ENCODE peak calls at places on chromosomes 11 and 22, in eight cellular contexts. U is IMR-90, F is A549, X is HCT116, T is HepG2, Q is stomach, A is brain microvascular endothelial cell, Y is OCI-LY7. L is an unnamed sample.

GRCh38 chr11:34002420-34002819 is 49.1 kb upstream of the CAPRIN1 start:
- DNase-seq in Q (peak; percentile 57), T (no peak), U (no peak), X (no peak), F (no peak), A (no peak), Y (no peak), L (no peak)

GRCh38 chr11:104129138-104129537 is 34.8 kb downstream of the PDGFD start:
- DNase-seq in U (no peak), Q (no peak), Y (no peak), F (no peak), A (no peak), T (no peak), X (no peak), L (no peak)

GRCh38 chr11:104127828-104128227 is 36.1 kb downstream of the PDGFD start:
- DNase-seq in T (no peak), A (peak; percentile 55), Q (no peak), Y (no peak), X (no peak), F (no peak), U (peak; percentile 75), L (peak; percentile 55)

GRCh38 chr11:132895340-132895739 is 637.0 kb downstream of the OPCML start:
- DNase-seq in X (no peak), A (peak; percentile 97), F (no peak), U (peak; percentile 96), Q (no peak), T (no peak), Y (no peak), L (peak; percentile 80)

GRCh38 chr11:126139541-126140091 is 71.8 kb downstream of the RPUSD4 start:
- DNase-seq in T (no peak), Q (no peak), Y (no peak), A (no peak), X (no peak), U (peak; percentile 53), F (no peak), L (no peak)

GRCh38 chr22:47395481-47395880 is 633.0 kb downstream of the TBC1D22A start:
- DNase-seq in F (peak; percentile 16), X (no peak), A (peak; percentile 34), Q (no peak), Y (no peak), T (no peak), U (peak; percentile 2), L (peak; percentile 74)

GRCh38 chr22:17965538-17966402 is 58.6 kb downstream of the MICAL3 start:
- DNase-seq in U (no peak), F (no peak), Q (no peak), Y (no peak), A (no peak), T (no peak), X (no peak), L (no peak)

GRCh38 chr11:110121204-110121603 is 28.0 kb downstream of the ZC3H12C start:
- DNase-seq in Q (no peak), X (no peak), U (peak; percentile 81), Y (no peak), T (no peak), A (peak; percentile 70), F (no peak), L (no peak)

GRCh38 chr11:124207102-124207792 is 24.1 kb downstream of the OR10D3 start:
- DNase-seq in T (no peak), F (no peak), X (no peak), A (no peak), U (no peak), Y (no peak), Q (no peak), L (no peak)

GRCh38 chr22:49790912-49791311 is 36.8 kb downstream of the BRD1 start:
- DNase-seq in Y (no peak), U (no peak), X (no peak), A (no peak), T (no peak), F (no peak), Q (no peak), L (no peak)

GRCh38 chr11:20980736-20981135 is 311.4 kb downstream of the NELL1 start:
- DNase-seq in Y (no peak), F (no peak), A (no peak), X (no peak), T (no peak), U (no peak), Q (no peak), L (no peak)

GRCh38 chr11:82631722-82632630 is 101.7 kb downstream of the FAM181B start:
- DNase-seq in Q (no peak), A (no peak), U (peak; percentile 2), T (no peak), F (no peak), X (no peak), Y (no peak), L (no peak)

GRCh38 chr11:93238956-93239355 is 41.2 kb upstream of the SLC36A4 start:
- DNase-seq in U (no peak), F (no peak), Q (no peak), T (no peak), Y (no peak), A (no peak), X (no peak), L (no peak)

GRCh38 chr22:23273445-23274145 is 93.3 kb downstream of the BCR start:
- DNase-seq in Y (no peak), Q (no peak), U (no peak), T (no peak), A (no peak), X (no peak), F (no peak), L (no peak)

GRCh38 chr22:38828616-38829205 is 15.1 kb downstream of the NPTXR start:
- DNase-seq in F (no peak), T (no peak), U (no peak), A (no peak), X (no peak), Q (no peak), Y (no peak), L (peak; percentile 58)

GRCh38 chr11:78319453-78319955 is 98.1 kb downstream of the GAB2 start:
- DNase-seq in X (no peak), Y (no peak), U (peak; percentile 69), F (no peak), A (peak; percentile 18), Q (no peak), T (no peak), L (peak; percentile 56)

GRCh38 chr11:35751664-35752061 is 89.1 kb downstream of the TRIM44 start:
- DNase-seq in Q (no peak), T (no peak), U (no peak), A (no peak), X (no peak), F (no peak), Y (no peak), L (peak; percentile 3)

GRCh38 chr22:47854680-47855079 is 1092.2 kb downstream of the TBC1D22A start:
- DNase-seq in A (no peak), X (no peak), T (no peak), Q (no peak), U (no peak), Y (no peak), F (no peak), L (no peak)

GRCh38 chr11:10298342-10298741 is 4.3 kb upstream of the SBF2 start:
- DNase-seq in Q (no peak), T (peak; percentile 42), U (peak; percentile 98), F (peak; percentile 36), X (no peak), Y (no peak), A (peak; percentile 94), L (peak; percentile 94)

GRCh38 chr11:35618497-35619029 is 303 bp downstream of the FJX1 start:
- DNase-seq in X (no peak), F (no peak), A (no peak), Y (no peak), U (peak; percentile 51), T (no peak), Q (no peak), L (peak; percentile 92)

GRCh38 chr22:35269630-35270029 is 12.3 kb downstream of the HMGXB4 start:
- DNase-seq in X (no peak), Q (no peak), F (no peak), Y (no peak), T (no peak), A (no peak), U (no peak), L (no peak)

GRCh38 chr22:35266277-35266676 is 9.0 kb downstream of the HMGXB4 start:
- DNase-seq in A (no peak), U (no peak), F (no peak), T (no peak), Q (no peak), X (no peak), Y (no peak), L (no peak)

GRCh38 chr22:35264986-35265385 is 7.7 kb downstream of the HMGXB4 start:
- DNase-seq in F (no peak), U (no peak), X (no peak), Y (no peak), T (no peak), A (no peak), Q (no peak), L (no peak)
- TF ChIP-seq CTCF in F (no peak), U (no peak), X (no peak), Y (no peak), T (no peak), A (no peak), Q (no peak), L (no peak)

GRCh38 chr11:47187723-47188122 is 1.5 kb upstream of the PACSIN3 start:
- DNase-seq in A (no peak), F (no peak), X (no peak), U (no peak), Y (no peak), T (no peak), Q (no peak), L (peak; percentile 73)
- H3K27ac ChIP-seq in A (no peak overlapping the region), F (peak overlapping the region; percentile 84), X (peak overlapping the region; percentile 96), U (no peak overlapping the region), Y (no peak overlapping the region), T (peak overlapping the region; percentile 98), Q (peak overlapping the region; percentile 97), L (peak overlapping the region; percentile 3)

GRCh38 chr11:131073167-131073566 is 156.9 kb upstream of the SNX19 start:
- DNase-seq in F (no peak), U (peak; percentile 28), Y (no peak), X (no peak), Q (no peak), A (no peak), T (no peak), L (no peak)
- TF ChIP-seq CTCF in F (no peak), U (no peak), Y (no peak), X (no peak), Q (no peak), A (no peak), T (no peak), L (no peak)

DNA sequence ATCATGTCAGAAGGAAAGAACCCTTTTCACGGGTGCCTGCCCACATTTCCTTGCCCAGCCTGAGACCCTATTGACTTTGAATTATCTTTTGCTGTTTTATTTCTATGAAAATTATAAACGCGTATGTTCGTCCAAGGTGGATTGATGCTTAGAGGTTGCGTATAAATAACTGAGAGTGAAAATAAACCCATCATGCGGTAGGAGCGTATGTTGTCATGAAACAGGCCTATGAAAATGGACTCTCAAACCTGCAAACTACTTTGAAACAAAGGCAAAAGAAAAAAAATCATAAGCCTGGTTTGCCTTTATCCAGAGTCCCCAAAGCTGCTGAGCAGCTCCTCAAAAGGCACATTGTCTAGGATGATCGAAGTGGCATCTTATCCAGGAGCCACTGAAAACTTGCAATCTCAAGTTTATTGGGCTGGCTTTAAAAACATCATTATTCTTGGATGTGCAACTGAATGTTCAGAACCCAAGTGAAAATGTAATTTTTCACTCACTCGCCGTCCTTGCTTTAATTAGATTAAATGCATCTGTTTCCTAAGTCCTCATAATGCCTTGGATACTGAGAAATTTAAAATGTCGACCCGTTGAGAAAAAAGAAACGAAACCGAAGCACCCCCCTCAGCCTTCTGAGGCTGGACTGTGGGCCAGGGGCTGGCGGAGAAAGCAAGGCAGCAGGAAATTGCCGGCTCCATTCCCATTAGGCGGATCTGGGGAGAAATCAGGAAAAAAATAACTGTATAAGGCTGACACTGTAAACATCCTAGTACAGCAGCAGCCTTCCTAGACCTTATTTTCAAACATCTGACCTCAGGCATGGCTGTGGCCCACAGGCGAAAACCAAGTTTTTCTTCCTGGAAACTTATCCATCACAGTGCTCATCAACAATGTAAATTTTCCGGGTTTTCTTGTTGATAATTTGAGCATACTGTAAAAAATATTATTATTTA is 82.9 kb upstream of the PPARA start:
- DNase-seq in Y (no peak), U (no peak), F (no peak), A (no peak), T (no peak), X (no peak), Q (peak; percentile 21), L (no peak)
- H3K27ac ChIP-seq in Y (no peak overlapping the region), U (peak overlapping the region; percentile 72), F (peak overlapping the region; percentile 100), A (no peak overlapping the region), T (no peak overlapping the region), X (peak overlapping the region; percentile 100), Q (peak overlapping the region; percentile 100), L (peak overlapping the region; percentile 97)

L was measured in osteoblast.